ENCODE peak calls at places on chromosomes 6 and 20, in nine cellular contexts. V, R, D, T, X, O, Z, K and J are unnamed samples.

GRCh38 chr20:63003546-63003945 is 3.2 kb downstream of the BHLHE23 start:
- DNase-seq in X (no peak), Z (no peak), O (no peak), T (no peak), K (no peak), V (no peak), R (no peak), D (no peak), J (no peak)

GRCh38 chr6:140871911-140872310 is 1260.8 kb upstream of the GJE1 start:
- DNase-seq in R (no peak), T (no peak), Z (no peak), V (no peak), D (no peak), K (no peak), X (no peak), O (no peak), J (no peak)

GRCh38 chr6:39445667-39446066 is 123.2 kb upstream of the KCNK16 start:
- DNase-seq in X (no peak), D (no peak), Z (no peak), V (no peak), R (no peak), K (no peak), O (no peak), T (no peak), J (no peak)

GRCh38 chr20:11919046-11919445 is 1.4 kb downstream of the BTBD3 start:
- DNase-seq in Z (no peak), O (no peak), T (no peak), X (no peak), K (no peak), V (no peak), D (no peak), R (no peak), J (no peak)

GRCh38 chr6:125558451-125558850 is 191.0 kb upstream of the HEY2 start:
- DNase-seq in V (no peak), K (no peak), D (no peak), X (no peak), O (no peak), Z (no peak), T (no peak), R (no peak), J (no peak)

GRCh38 chr20:50320910-50321796 is 130.5 kb downstream of the CEBPB start:
- DNase-seq in R (peak; percentile 98), K (peak; percentile 74), T (peak; percentile 90), V (peak; percentile 59), D (peak; percentile 54), X (peak; percentile 85), Z (no peak), O (peak; percentile 69), J (peak; percentile 45)

GRCh38 chr6:14265049-14266021 is 147.8 kb downstream of the CD83 start:
- DNase-seq in D (no peak), R (no peak), X (no peak), K (no peak), V (no peak), O (no peak), T (no peak), Z (no peak), J (peak; percentile 18)

GRCh38 chr6:66558189-66558588 is 851.2 kb upstream of the EYS start:
- DNase-seq in X (peak; percentile 7), O (no peak), V (no peak), K (no peak), R (no peak), D (no peak), T (no peak), Z (no peak), J (peak; percentile 44)

GRCh38 chr6:40957616-40958492 is 81.2 kb downstream of the UNC5CL start:
- DNase-seq in X (peak; percentile 88), K (peak; percentile 8), T (no peak), Z (no peak), R (peak; percentile 66), D (peak; percentile 24), O (no peak), V (no peak), J (no peak)

GRCh38 chr20:61763740-61764400 is 301.8 kb downstream of the TAF4 start:
- DNase-seq in Z (no peak), X (no peak), R (no peak), O (no peak), V (no peak), K (no peak), T (no peak), D (no peak), J (no peak)

DNA sequence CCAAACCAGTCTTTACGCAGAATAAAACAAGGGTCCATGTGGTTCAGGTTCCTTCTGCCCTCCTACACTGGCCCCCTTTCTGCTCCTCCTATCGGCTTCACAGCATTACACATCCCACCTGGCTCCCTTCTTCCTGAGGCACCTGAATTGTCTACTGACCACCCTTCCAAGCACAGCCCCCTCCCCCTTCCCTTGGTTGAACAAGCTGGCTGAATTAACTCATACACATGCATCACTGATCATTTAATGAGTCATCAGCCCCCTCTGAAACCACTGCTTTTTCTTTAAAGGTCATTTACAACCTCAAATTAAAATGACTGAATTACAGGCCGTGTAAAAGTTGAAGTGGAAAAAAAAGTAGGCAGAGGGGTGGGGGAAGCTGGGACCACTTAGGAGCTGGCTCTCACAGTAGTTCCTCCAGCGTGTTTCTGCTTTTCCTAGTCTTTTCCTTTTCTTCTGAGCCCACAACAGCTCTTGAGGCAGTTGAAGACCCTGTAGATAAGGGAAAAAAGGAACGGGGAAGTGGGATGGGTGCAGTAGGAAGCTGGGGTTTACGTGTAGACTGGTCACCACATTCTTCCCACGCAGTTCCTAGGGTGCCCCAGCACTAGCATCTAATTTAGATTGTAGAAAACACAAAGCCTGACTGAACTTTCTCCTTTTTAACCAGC is 67.6 kb downstream of the FYN start:
- DNase-seq in T (no peak), O (no peak), V (no peak), K (peak; percentile 51), R (no peak), X (no peak), D (no peak), Z (peak; percentile 78), J (peak; percentile 62)
- TF ChIP-seq MAX in T (no peak), O (no peak), V (no peak), K (no peak), R (no peak), X (no peak), D (no peak), Z (no peak), J (no peak)

GRCh38 chr20:54094268-54094580 is 23.8 kb upstream of the BCAS1 start:
- DNase-seq in V (no peak), T (no peak), D (no peak), X (no peak), R (no peak), O (no peak), K (no peak), Z (no peak), J (no peak)

GRCh38 chr20:54095824-54096223 is 25.4 kb upstream of the BCAS1 start:
- DNase-seq in T (no peak), V (no peak), D (no peak), O (no peak), X (no peak), R (no peak), K (no peak), Z (no peak), J (no peak)

GRCh38 chr20:54092021-54092420 is 21.6 kb upstream of the BCAS1 start:
- DNase-seq in Z (no peak), X (no peak), O (no peak), R (no peak), T (no peak), V (no peak), D (no peak), K (no peak), J (no peak)

GRCh38 chr20:54091120-54091480 is 20.7 kb upstream of the BCAS1 start:
- DNase-seq in D (no peak), X (no peak), K (no peak), T (no peak), R (no peak), O (no peak), Z (no peak), V (no peak), J (no peak)

GRCh38 chr20:54093423-54094267 is 23.3 kb upstream of the BCAS1 start:
- DNase-seq in X (no peak), D (no peak), T (no peak), O (no peak), K (no peak), Z (no peak), R (no peak), V (no peak), J (no peak)
- TF ChIP-seq MAX in X (no peak), D (no peak), T (no peak), O (no peak), K (no peak), Z (no peak), R (no peak), V (no peak), J (no peak)

DNA sequence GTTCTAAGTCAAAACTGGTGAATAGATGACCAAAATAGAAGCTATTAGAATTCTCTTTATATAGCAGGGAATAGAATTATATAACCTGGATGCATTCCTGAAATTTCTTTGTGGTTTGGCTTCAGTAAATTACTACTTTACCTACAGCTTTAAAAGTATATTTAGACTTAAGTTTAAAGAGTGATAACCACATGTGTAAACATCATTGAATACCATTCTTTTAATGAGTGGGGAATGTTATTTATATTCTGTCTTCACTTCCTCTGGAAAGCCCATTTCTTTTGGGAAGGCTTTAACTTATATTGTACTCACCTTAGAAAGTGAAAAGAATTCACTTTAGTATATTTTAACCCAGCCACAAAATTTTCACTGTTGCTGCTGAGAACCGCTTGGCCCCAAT is 39.1 kb downstream of the PLEKHG1 start:
- DNase-seq in D (no peak), T (no peak), O (no peak), R (no peak), Z (no peak), V (no peak), K (no peak), X (no peak), J (no peak)
- TF ChIP-seq MAX in D (no peak), T (no peak), O (no peak), R (no peak), Z (no peak), V (no peak), K (no peak), X (no peak), J (no peak)

GRCh38 chr20:48384147-48384818 is 443.5 kb downstream of the PREX1 start:
- DNase-seq in V (no peak), Z (no peak), R (no peak), D (peak; percentile 24), X (no peak), T (peak; percentile 87), O (peak; percentile 77), K (no peak), J (peak; percentile 25)
- TF ChIP-seq MAX in V (no peak), Z (no peak), R (no peak), D (no peak), X (no peak), T (no peak), O (no peak), K (no peak), J (no peak)

DNA sequence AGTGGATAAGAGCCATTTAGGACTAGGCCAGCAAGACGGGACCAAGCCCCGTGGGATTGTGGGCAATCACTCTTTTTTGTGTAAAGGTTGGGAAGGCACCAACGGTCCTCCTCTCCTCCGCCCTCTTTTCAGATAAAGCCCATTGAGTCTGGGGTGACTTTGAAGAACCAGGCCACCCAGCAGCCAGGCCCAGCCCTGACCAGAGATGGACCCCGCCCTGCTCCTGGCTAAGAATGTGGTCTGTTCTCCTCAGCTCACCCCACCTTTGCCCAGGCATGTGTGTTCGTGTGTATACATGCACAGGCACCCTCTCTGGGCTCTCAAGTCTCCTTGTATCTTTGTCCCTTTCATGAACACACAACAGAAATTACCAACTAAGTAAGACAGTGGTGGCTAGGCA is 9.1 kb downstream of the SDC4 start:
- DNase-seq in Z (no peak), X (no peak), D (no peak), K (no peak), O (no peak), R (no peak), V (no peak), T (no peak), J (no peak)
- TF ChIP-seq MAX in Z (no peak), X (no peak), D (no peak), K (no peak), O (no peak), R (no peak), V (no peak), T (no peak), J (no peak)